ENCODE peak calls at places on chromosomes 11 and 22, in four cellular contexts. A is tibial nerve, N is A549, Q is testis. M is an unnamed sample.

GRCh38 chr22:30643055-30643875 is 7.7 kb downstream of the SLC35E4 start:
- DNase-seq in A (no peak), N (no peak), Q (no peak), M (no peak)

GRCh38 chr11:108518581-108518980 is 20.4 kb upstream of the POGLUT3 start:
- DNase-seq in A (no peak), N (no peak), Q (no peak), M (no peak)

GRCh38 chr11:124069429-124070401 is 28.6 kb upstream of the OR10G7 start:
- DNase-seq in A (no peak), N (peak; percentile 53), Q (peak; percentile 43), M (no peak)

GRCh38 chr11:76215946-76216345 is 9.6 kb upstream of the WNT11 start:
- DNase-seq in A (no peak), N (no peak), Q (no peak), M (no peak)

GRCh38 chr11:108732395-108732794 is 67.5 kb downstream of the DDX10 start:
- DNase-seq in A (no peak), N (no peak), Q (no peak), M (no peak)

GRCh38 chr22:35930933-35931332 is 97.7 kb downstream of the RBFOX2 start:
- DNase-seq in A (peak; percentile 47), N (peak; percentile 69), Q (peak; percentile 34), M (no peak)

GRCh38 chr11:75777461-75778110 is 9.0 kb downstream of the DGAT2 start:
- DNase-seq in A (no peak), N (no peak), Q (no peak), M (no peak)

GRCh38 chr11:45176996-45177395 is 30.6 kb downstream of the PRDM11 start:
- DNase-seq in A (no peak), N (no peak), Q (no peak), M (no peak)

GRCh38 chr11:77771135-77771534 is 49.4 kb downstream of the RSF1 start:
- DNase-seq in A (no peak), N (no peak), Q (no peak), M (no peak)

DNA sequence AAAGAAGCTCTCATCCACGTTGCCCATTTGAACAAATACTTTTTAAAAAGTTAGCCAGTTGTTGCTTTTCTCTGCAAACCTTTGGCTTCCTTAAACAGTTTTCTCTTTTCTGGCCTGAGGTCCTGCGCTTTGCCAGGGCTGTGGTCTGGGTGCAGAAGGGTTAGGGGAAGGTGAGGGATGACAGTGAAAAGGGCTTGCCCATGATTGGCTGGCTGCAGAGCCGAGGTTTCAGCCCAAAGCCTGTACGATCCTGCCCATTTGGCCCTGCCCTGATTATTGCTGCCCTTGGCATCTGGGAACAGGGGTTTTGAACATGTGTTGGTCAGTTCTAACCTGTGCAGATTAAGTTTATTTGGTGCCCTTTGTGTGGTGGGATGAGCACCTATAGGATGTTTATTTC is 1.5 kb downstream of the INCENP start:
- DNase-seq in A (no peak), N (no peak), Q (no peak), M (no peak)
- H3K27ac ChIP-seq in A (no peak overlapping the region), N (peak overlapping the region; percentile 90), Q (no peak overlapping the region), M (no peak overlapping the region)

GRCh38 chr11:119722281-119722794 is 6.7 kb downstream of the NECTIN1 start:
- DNase-seq in A (no peak), N (no peak), Q (no peak), M (no peak)

GRCh38 chr11:119717839-119718534 is 11.0 kb downstream of the NECTIN1 start:
- DNase-seq in A (no peak), N (no peak), Q (no peak), M (no peak)

GRCh38 chr11:119723243-119723951 is 5.6 kb downstream of the NECTIN1 start:
- DNase-seq in A (no peak), N (no peak), Q (no peak), M (no peak)

GRCh38 chr11:119721129-119722120 is 7.6 kb downstream of the NECTIN1 start:
- DNase-seq in A (no peak), N (peak; percentile 21), Q (peak; percentile 28), M (no peak)

GRCh38 chr11:119720311-119720710 is 8.7 kb downstream of the NECTIN1 start:
- DNase-seq in A (no peak), N (no peak), Q (no peak), M (no peak)
- H3K27ac ChIP-seq in A (no peak overlapping the region), N (no peak overlapping the region), Q (no peak overlapping the region), M (no peak overlapping the region)

DNA sequence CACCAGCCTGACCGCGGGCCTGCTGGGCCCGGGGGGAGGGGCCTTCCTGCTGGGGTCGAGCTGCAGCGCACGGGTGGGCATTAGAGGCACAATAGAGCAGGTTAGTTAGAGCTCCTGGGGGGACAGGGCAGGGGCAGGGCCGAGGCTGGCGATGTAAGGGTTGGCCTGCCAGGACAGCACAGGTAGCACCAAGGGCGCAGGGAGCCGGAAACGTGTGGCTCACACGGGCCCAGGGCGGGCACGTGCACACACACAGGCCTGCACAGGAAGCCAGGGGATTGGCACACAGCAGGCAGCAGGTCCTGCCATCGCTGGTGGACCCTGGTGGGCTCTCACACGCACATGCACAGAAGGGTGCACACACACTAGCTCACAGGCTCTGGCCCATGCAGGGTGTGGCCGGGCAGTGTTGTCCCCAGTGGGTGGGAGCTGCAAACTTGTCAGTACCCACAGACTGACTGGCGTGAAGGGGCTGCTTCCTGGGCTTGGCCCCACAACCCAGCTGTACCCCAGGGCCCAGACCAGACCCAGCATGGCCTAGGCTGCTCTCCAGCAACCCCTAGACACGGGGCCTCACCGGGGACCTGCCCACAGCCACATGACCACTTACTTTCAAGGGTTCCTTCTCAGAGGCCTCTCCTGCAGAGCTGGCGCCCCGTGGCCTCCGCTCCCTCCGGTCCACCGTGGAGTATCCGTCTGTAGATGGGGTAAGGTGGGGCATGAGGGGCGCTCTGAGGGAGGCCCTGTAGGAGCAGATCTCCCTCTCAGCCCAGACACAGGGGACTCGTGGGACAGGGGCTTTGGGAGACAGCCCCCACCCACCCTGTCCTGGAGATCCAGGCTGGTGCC is 29.9 kb upstream of the TXNRD2 start:
- DNase-seq in A (no peak), N (no peak), Q (no peak), M (no peak)
- H3K27ac ChIP-seq in A (no peak overlapping the region), N (no peak overlapping the region), Q (no peak overlapping the region), M (peak overlapping the region; percentile 55)

DNA sequence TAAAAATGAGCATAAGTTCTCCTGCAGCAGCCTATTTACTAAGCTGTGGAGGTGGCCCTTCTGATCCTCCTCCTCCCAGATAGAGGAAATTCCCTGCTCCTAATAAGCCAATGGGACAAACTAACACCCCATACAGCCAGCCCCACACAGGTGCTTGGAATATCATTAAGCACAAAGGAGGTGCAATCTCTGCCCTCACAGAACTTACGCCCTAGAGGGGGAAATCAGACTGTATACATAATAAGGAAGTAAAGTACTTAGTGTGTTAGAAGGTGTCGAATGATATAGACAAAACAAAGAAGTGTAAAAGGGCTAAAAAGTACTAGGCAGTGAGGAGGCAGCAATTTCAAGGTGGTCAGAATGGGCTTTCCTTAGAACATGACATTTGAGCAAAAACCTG is 5.8 kb downstream of the MS4A12 start:
- DNase-seq in A (no peak), N (no peak), Q (no peak), M (no peak)
- H3K27ac ChIP-seq in A (no peak overlapping the region), N (no peak overlapping the region), Q (no peak overlapping the region), M (no peak overlapping the region)

DNA sequence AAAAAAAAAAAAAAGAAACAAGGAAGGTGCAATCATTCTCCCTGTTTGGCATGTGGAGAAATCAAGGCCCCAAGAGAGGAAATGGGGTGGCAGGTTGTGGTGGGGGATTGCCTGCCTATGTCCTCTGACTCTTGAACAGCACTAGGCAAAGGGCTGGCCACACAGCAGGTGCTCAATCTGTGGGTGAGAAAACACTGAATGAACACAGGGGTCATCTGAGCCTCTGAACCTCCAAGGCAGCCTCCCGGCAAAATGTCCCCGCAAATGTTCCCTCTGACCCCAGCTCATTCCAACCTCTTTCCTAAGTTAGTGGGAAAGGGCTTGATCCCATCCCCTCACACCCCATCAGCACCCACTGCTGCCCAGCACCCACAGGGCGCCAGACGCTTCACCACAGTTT is 4.6 kb downstream of the PLA2G6 start:
- DNase-seq in A (no peak), N (no peak), Q (no peak), M (no peak)
- H3K27ac ChIP-seq in A (peak overlapping the region; percentile 34), N (peak overlapping the region; percentile 92), Q (peak overlapping the region; percentile 98), M (peak overlapping the region; percentile 33)

GRCh38 chr22:38699143-38699542 is 1.6 kb downstream of the JOSD1 start:
- DNase-seq in A (no peak), N (no peak), Q (no peak), M (no peak)

GRCh38 chr22:38697055-38697980 is 3.4 kb downstream of the JOSD1 start:
- DNase-seq in A (no peak), N (no peak), Q (no peak), M (no peak)

GRCh38 chr22:38694945-38695344 is 5.8 kb downstream of the JOSD1 start:
- DNase-seq in A (no peak), N (peak; percentile 52), Q (no peak), M (no peak)

GRCh38 chr22:38698407-38699094 is 2.2 kb downstream of the JOSD1 start:
- DNase-seq in A (no peak), N (no peak), Q (no peak), M (no peak)

GRCh38 chr22:38696606-38697005 is 4.1 kb downstream of the JOSD1 start:
- DNase-seq in A (no peak), N (peak; percentile 61), Q (no peak), M (no peak)
- H3K27ac ChIP-seq in A (no peak overlapping the region), N (peak overlapping the region; percentile 80), Q (peak overlapping the region; percentile 61), M (peak overlapping the region; percentile 27)

GRCh38 chr22:38243007-38243775 is 29.6 kb downstream of the TMEM184B start:
- DNase-seq in A (no peak), N (peak; percentile 57), Q (peak; percentile 60), M (peak; percentile 54)
- H3K27ac ChIP-seq in A (no peak overlapping the region), N (peak overlapping the region; percentile 78), Q (peak overlapping the region; percentile 77), M (peak overlapping the region; percentile 58)

GRCh38 chr22:24694971-24695928 is 79.3 kb downstream of the PIWIL3 start:
- DNase-seq in A (no peak), N (no peak), Q (no peak), M (no peak)

GRCh38 chr22:24697141-24697540 is 77.4 kb downstream of the PIWIL3 start:
- DNase-seq in A (no peak), N (no peak), Q (no peak), M (no peak)

GRCh38 chr22:24697671-24698082 is 76.8 kb downstream of the PIWIL3 start:
- DNase-seq in A (peak; percentile 46), N (no peak), Q (no peak), M (no peak)

GRCh38 chr22:24695958-24696511 is 78.5 kb downstream of the PIWIL3 start:
- DNase-seq in A (no peak), N (no peak), Q (no peak), M (no peak)

GRCh38 chr22:24696551-24697001 is 77.9 kb downstream of the PIWIL3 start:
- DNase-seq in A (no peak), N (no peak), Q (no peak), M (no peak)
- H3K27ac ChIP-seq in A (no peak overlapping the region), N (no peak overlapping the region), Q (no peak overlapping the region), M (no peak overlapping the region)

GRCh38 chr22:20295262-20296064 is 24.4 kb downstream of the DGCR6L start:
- DNase-seq in A (no peak), N (no peak), Q (no peak), M (no peak)

GRCh38 chr22:20297414-20298109 is 22.3 kb downstream of the DGCR6L start:
- DNase-seq in A (no peak), N (no peak), Q (no peak), M (no peak)

GRCh38 chr22:20298110-20298802 is 21.6 kb downstream of the DGCR6L start:
- DNase-seq in A (no peak), N (no peak), Q (no peak), M (no peak)

GRCh38 chr22:20298803-20299735 is 20.8 kb downstream of the DGCR6L start:
- DNase-seq in A (peak; percentile 56), N (peak; percentile 84), Q (peak; percentile 93), M (peak; percentile 66)

GRCh38 chr22:20296598-20296997 is 23.3 kb downstream of the DGCR6L start:
- DNase-seq in A (no peak), N (no peak), Q (peak; percentile 69), M (no peak)
- H3K27ac ChIP-seq in A (no peak overlapping the region), N (no peak overlapping the region), Q (no peak overlapping the region), M (no peak overlapping the region)

M was measured in substantia nigra.